ENCODE peak calls at places on chromosomes 2 and 18, in seven cellular contexts. One of them, this sample, is unnamed.

GRCh38 chr18:13627639-13628038 is 98.7 kb downstream of the FAM210A start:
- DNase-seq in lower leg skin: no peak
- DNase-seq in tibial artery: no peak
- DNase-seq in left ventricle myocardium inferior: no peak
- DNase-seq in Panc1: no peak
- DNase-seq in fibroblast of mammary gland: no peak
- DNase-seq in fibroblast of villous mesenchyme: no peak
- DNase-seq in this sample: no peak

GRCh38 chr18:50151876-50152275 is 43.1 kb downstream of the MYO5B start:
- DNase-seq in lower leg skin: no peak
- DNase-seq in tibial artery: no peak
- DNase-seq in left ventricle myocardium inferior: no peak
- DNase-seq in Panc1: no peak
- DNase-seq in fibroblast of mammary gland: peak; percentile 73
- DNase-seq in fibroblast of villous mesenchyme: peak; percentile 25
- DNase-seq in this sample: no peak

GRCh38 chr2:168935810-168936581 is 34.9 kb downstream of the G6PC2 start:
- DNase-seq in lower leg skin: no peak
- DNase-seq in tibial artery: no peak
- DNase-seq in left ventricle myocardium inferior: no peak
- DNase-seq in Panc1: no peak
- DNase-seq in fibroblast of mammary gland: peak; percentile 88
- DNase-seq in fibroblast of villous mesenchyme: peak; percentile 57
- DNase-seq in this sample: peak; percentile 14

GRCh38 chr2:69933839-69934613 is 19.1 kb downstream of the MXD1 start:
- DNase-seq in lower leg skin: no peak
- DNase-seq in tibial artery: peak; percentile 41
- DNase-seq in left ventricle myocardium inferior: no peak
- DNase-seq in Panc1: no peak
- DNase-seq in fibroblast of mammary gland: peak; percentile 86
- DNase-seq in fibroblast of villous mesenchyme: peak; percentile 90
- DNase-seq in this sample: peak; percentile 79

GRCh38 chr2:178506101-178506500 is 25.8 kb downstream of the PLEKHA3 start:
- DNase-seq in lower leg skin: no peak
- DNase-seq in tibial artery: no peak
- DNase-seq in left ventricle myocardium inferior: no peak
- DNase-seq in Panc1: no peak
- DNase-seq in fibroblast of mammary gland: peak; percentile 48
- DNase-seq in fibroblast of villous mesenchyme: no peak
- DNase-seq in this sample: no peak

GRCh38 chr2:177467646-177468045 is 75.1 kb downstream of the AGPS start:
- DNase-seq in lower leg skin: no peak
- DNase-seq in tibial artery: no peak
- DNase-seq in left ventricle myocardium inferior: no peak
- DNase-seq in Panc1: no peak
- DNase-seq in fibroblast of mammary gland: peak; percentile 71
- DNase-seq in fibroblast of villous mesenchyme: peak; percentile 35
- DNase-seq in this sample: peak; percentile 17

GRCh38 chr2:140506606-140507005 is 1624.2 kb downstream of the LRP1B start:
- DNase-seq in lower leg skin: no peak
- DNase-seq in tibial artery: no peak
- DNase-seq in left ventricle myocardium inferior: no peak
- DNase-seq in Panc1: no peak
- DNase-seq in fibroblast of mammary gland: peak; percentile 96
- DNase-seq in fibroblast of villous mesenchyme: peak; percentile 39
- DNase-seq in this sample: peak; percentile 87

GRCh38 chr2:223855426-223855825 is 18.0 kb upstream of the AP1S3 start:
- DNase-seq in lower leg skin: no peak
- DNase-seq in tibial artery: no peak
- DNase-seq in left ventricle myocardium inferior: no peak
- DNase-seq in Panc1: no peak
- DNase-seq in fibroblast of mammary gland: peak; percentile 31
- DNase-seq in fibroblast of villous mesenchyme: peak; percentile 38
- DNase-seq in this sample: peak; percentile 61

GRCh38 chr18:25136416-25137132 is 215.4 kb downstream of the ZNF521 start:
- DNase-seq in lower leg skin: no peak
- DNase-seq in tibial artery: no peak
- DNase-seq in left ventricle myocardium inferior: no peak
- DNase-seq in Panc1: no peak
- DNase-seq in fibroblast of mammary gland: peak; percentile 66
- DNase-seq in fibroblast of villous mesenchyme: no peak
- DNase-seq in this sample: no peak

GRCh38 chr2:239118675-239119211 is 270.9 kb downstream of the TWIST2 start:
- DNase-seq in lower leg skin: no peak
- DNase-seq in tibial artery: no peak
- DNase-seq in left ventricle myocardium inferior: no peak
- DNase-seq in Panc1: no peak
- DNase-seq in fibroblast of mammary gland: no peak
- DNase-seq in fibroblast of villous mesenchyme: no peak
- DNase-seq in this sample: no peak

GRCh38 chr2:151162185-151162584 is 99.5 kb downstream of the RBM43 start:
- DNase-seq in lower leg skin: no peak
- DNase-seq in tibial artery: no peak
- DNase-seq in left ventricle myocardium inferior: no peak
- DNase-seq in Panc1: no peak
- DNase-seq in fibroblast of mammary gland: peak; percentile 56
- DNase-seq in fibroblast of villous mesenchyme: peak; percentile 50
- DNase-seq in this sample: peak; percentile 38

GRCh38 chr2:105454801-105455485 is 56.1 kb upstream of the FHL2 start:
- DNase-seq in lower leg skin: no peak
- DNase-seq in tibial artery: peak; percentile 47
- DNase-seq in left ventricle myocardium inferior: no peak
- DNase-seq in Panc1: peak; percentile 82
- DNase-seq in fibroblast of mammary gland: peak; percentile 97
- DNase-seq in fibroblast of villous mesenchyme: peak; percentile 81
- DNase-seq in this sample: peak; percentile 80

GRCh38 chr18:55161966-55162365 is 202.7 kb upstream of the CCDC68 start:
- DNase-seq in lower leg skin: peak; percentile 23
- DNase-seq in tibial artery: peak; percentile 20
- DNase-seq in left ventricle myocardium inferior: peak; percentile 15
- DNase-seq in Panc1: no peak
- DNase-seq in fibroblast of mammary gland: no peak
- DNase-seq in fibroblast of villous mesenchyme: no peak
- DNase-seq in this sample: no peak

GRCh38 chr2:10256525-10257031 is 46.1 kb upstream of the HPCAL1 start:
- DNase-seq in lower leg skin: no peak
- DNase-seq in tibial artery: no peak
- DNase-seq in left ventricle myocardium inferior: peak; percentile 10
- DNase-seq in Panc1: no peak
- DNase-seq in fibroblast of mammary gland: no peak
- DNase-seq in fibroblast of villous mesenchyme: no peak
- DNase-seq in this sample: no peak

GRCh38 chr2:112540906-112541305 is 1.4 kb upstream of the POLR1B start:
- DNase-seq in lower leg skin: no peak
- DNase-seq in tibial artery: no peak
- DNase-seq in left ventricle myocardium inferior: no peak
- DNase-seq in Panc1: no peak
- DNase-seq in fibroblast of mammary gland: no peak
- DNase-seq in fibroblast of villous mesenchyme: no peak
- DNase-seq in this sample: no peak

GRCh38 chr2:156380117-156380645 is 47.7 kb upstream of the NR4A2 start:
- DNase-seq in lower leg skin: no peak
- DNase-seq in tibial artery: no peak
- DNase-seq in left ventricle myocardium inferior: no peak
- DNase-seq in Panc1: no peak
- DNase-seq in fibroblast of mammary gland: no peak
- DNase-seq in fibroblast of villous mesenchyme: no peak
- DNase-seq in this sample: no peak

GRCh38 chr2:24972315-24972958 is 682 bp upstream of the DNAJC27 start:
- DNase-seq in lower leg skin: peak; percentile 35
- DNase-seq in tibial artery: peak; percentile 38
- DNase-seq in left ventricle myocardium inferior: peak; percentile 37
- DNase-seq in Panc1: no peak
- DNase-seq in fibroblast of mammary gland: peak; percentile 35
- DNase-seq in fibroblast of villous mesenchyme: peak; percentile 58
- DNase-seq in this sample: peak; percentile 49

GRCh38 chr18:11163668-11164067 is 14.3 kb upstream of the PIEZO2 start:
- DNase-seq in lower leg skin: no peak
- DNase-seq in tibial artery: no peak
- DNase-seq in left ventricle myocardium inferior: peak; percentile 27
- DNase-seq in Panc1: no peak
- DNase-seq in fibroblast of mammary gland: no peak
- DNase-seq in fibroblast of villous mesenchyme: peak; percentile 39
- DNase-seq in this sample: no peak

DNA sequence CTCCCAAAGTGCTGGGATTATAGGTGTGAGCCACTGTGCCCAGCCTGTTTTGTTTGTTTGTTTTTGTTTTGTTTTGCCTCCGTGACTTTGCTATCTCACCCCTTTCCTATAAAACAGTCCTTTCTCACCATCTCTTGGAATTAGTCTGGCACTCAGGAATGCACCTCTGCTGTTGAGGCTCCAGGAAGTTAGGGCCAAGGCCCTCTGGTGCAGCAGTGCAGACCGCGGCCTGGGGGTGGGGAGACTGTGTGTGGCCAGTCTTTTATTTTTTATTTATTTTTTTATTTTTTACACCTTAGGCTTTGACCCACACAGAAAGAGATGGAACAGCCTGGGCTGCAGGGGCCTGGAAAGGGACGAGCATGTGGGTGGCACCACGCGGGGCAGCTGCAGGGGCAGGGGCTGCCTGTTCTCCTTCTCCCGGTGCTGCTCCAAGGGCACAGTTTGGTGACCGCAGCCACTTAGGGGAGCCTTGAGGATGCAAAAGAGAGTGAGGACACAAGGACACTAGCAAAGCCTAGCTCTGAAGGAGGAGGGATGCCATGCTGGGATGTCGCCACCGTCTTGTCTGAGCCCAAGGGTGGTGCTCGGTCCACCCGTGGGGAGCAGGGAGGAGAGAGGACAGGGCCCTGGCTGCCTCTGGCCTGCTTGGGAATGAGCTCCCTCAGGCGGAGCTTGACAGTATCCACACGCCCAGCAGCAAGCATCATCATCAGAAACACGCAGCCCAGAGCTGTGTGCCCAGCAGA is 19.4 kb upstream of the ALPI start:
- DNase-seq in lower leg skin: no peak
- DNase-seq in tibial artery: no peak
- DNase-seq in left ventricle myocardium inferior: no peak
- DNase-seq in Panc1: no peak
- DNase-seq in fibroblast of mammary gland: no peak
- DNase-seq in fibroblast of villous mesenchyme: no peak
- DNase-seq in this sample: no peak
- TF ChIP-seq CTCF in lower leg skin: no peak
- TF ChIP-seq CTCF in tibial artery: no peak
- TF ChIP-seq CTCF in left ventricle myocardium inferior: no peak
- TF ChIP-seq CTCF in Panc1: no peak
- TF ChIP-seq CTCF in fibroblast of mammary gland: no peak
- TF ChIP-seq CTCF in fibroblast of villous mesenchyme: no peak
- TF ChIP-seq CTCF in this sample: no peak

DNA sequence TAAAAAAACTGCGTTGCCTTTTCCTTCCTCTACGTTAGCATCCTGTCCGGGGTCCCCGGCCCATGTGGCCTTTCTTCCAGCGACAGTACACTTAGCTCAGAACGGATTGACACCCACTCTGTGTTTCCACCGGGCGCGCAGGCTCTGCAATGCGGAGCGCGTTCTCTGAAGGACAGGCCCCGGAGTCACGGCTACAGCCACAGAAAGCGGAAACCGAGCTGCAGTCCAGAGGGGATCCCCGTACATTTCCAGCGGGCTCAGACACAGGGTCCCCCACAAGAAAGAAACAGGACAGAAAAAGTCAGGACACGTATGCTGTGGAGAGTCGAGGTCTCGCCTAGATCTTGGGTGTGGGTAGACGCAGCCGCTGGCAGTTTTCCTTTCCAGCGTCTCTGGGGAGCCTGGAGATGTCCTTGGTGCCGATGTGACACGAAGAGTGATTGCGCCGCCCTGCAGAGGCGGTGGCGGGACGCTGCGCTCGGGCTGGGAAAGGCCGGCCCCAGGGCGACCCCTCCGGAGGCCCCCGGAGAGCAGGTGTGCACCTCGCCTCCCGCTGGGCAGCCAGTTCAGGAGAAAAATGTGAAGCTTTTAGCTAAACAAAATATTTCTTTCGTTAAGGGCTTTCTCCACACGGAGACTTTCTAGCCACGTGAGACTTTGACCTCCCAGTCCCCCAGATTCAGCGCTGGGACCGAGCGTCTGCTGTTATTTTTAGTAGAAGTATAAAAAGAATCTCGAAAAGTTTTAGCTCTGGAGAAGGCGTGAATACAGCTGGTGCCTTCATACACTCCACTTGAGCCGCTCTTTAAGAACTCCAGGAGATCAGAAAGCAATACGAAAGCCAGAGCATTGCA is 1.3 kb upstream of the ACKR3 start:
- DNase-seq in lower leg skin: no peak
- DNase-seq in tibial artery: peak; percentile 48
- DNase-seq in left ventricle myocardium inferior: peak; percentile 69
- DNase-seq in Panc1: no peak
- DNase-seq in fibroblast of mammary gland: no peak
- DNase-seq in fibroblast of villous mesenchyme: no peak
- DNase-seq in this sample: peak; percentile 40
- H3K4me3 ChIP-seq in lower leg skin: peak overlapping the region; percentile 23
- H3K4me3 ChIP-seq in tibial artery: peak overlapping the region; percentile 62
- H3K4me3 ChIP-seq in left ventricle myocardium inferior: peak overlapping the region; percentile 77
- H3K4me3 ChIP-seq in Panc1: no peak overlapping the region
- H3K4me3 ChIP-seq in fibroblast of mammary gland: no peak overlapping the region
- H3K4me3 ChIP-seq in fibroblast of villous mesenchyme: no peak overlapping the region
- H3K4me3 ChIP-seq in this sample: peak overlapping the region; percentile 34

DNA sequence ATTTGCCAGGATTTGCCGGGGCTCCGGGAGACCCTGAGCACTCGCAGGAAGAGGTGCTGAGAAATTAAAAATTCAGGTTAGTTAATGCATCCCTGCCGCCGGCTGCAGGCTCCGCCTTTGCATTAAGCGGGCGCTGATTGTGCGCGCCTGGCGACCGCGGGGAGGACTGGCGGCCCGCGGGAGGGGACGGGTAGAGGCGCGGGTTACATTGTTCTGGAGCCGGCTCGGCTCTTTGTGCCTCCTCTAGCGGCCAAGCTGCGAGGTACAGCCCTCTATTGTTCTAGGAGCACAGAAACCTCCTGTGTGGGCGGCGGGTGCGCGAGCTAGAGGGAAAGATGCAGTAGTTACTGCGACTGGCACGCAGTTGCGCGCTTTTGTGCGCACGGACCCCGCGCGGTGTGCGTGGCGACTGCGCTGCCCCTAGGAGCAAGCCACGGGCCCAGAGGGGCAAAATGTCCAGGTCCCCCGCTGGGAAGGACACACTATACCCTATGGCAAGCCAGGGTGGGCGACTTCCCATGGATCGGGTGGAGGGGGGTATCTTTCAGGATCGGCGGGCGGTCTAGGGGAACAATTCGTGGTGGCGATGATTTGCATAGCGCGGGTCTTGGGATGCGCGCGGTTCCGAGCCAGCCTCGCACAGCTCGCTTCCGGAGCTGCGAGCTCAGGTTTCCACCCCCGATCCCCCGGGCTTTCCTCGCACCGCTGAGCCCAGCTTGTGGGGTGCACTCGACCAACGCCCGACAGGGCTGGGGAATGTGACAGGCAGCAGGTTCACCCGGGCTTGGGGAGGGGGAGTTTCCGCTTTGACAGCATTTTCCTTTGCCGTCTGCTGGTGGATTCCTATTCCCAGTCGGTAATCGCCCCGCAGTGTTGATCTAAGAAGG is 2.9 kb downstream of the ONECUT2 start:
- DNase-seq in lower leg skin: no peak
- DNase-seq in tibial artery: no peak
- DNase-seq in left ventricle myocardium inferior: no peak
- DNase-seq in Panc1: no peak
- DNase-seq in fibroblast of mammary gland: peak; percentile 66
- DNase-seq in fibroblast of villous mesenchyme: no peak
- DNase-seq in this sample: peak; percentile 71
- TF ChIP-seq CTCF in lower leg skin: no peak
- TF ChIP-seq CTCF in tibial artery: peak; percentile 30
- TF ChIP-seq CTCF in left ventricle myocardium inferior: peak; percentile 66
- TF ChIP-seq CTCF in Panc1: peak; percentile 80
- TF ChIP-seq CTCF in fibroblast of mammary gland: peak; percentile 45
- TF ChIP-seq CTCF in fibroblast of villous mesenchyme: peak; percentile 34
- TF ChIP-seq CTCF in this sample: peak; percentile 64

GRCh38 chr18:2953935-2954641 is 58.9 kb downstream of the LPIN2 start:
- DNase-seq in lower leg skin: no peak
- DNase-seq in tibial artery: no peak
- DNase-seq in left ventricle myocardium inferior: no peak
- DNase-seq in Panc1: no peak
- DNase-seq in fibroblast of mammary gland: no peak
- DNase-seq in fibroblast of villous mesenchyme: no peak
- DNase-seq in this sample: no peak
- H3K4me3 ChIP-seq in lower leg skin: no peak overlapping the region
- H3K4me3 ChIP-seq in tibial artery: no peak overlapping the region
- H3K4me3 ChIP-seq in left ventricle myocardium inferior: no peak overlapping the region
- H3K4me3 ChIP-seq in Panc1: no peak overlapping the region
- H3K4me3 ChIP-seq in fibroblast of mammary gland: no peak overlapping the region
- H3K4me3 ChIP-seq in fibroblast of villous mesenchyme: no peak overlapping the region
- H3K4me3 ChIP-seq in this sample: no peak overlapping the region

This sample was measured in foreskin fibroblast.